ENCODE peak calls at places on chromosomes 12 and 14, in seven cellular contexts. R is H9, E is neuronal stem cell, L is H1, K is IMR-90, M is mesenchymal stem cell, I is trophoblast cell. A is an unnamed sample. For H3K27me3, the result is how much of the 10 kb centered on the place peaks cover.

GRCh38 chr12:12441891-12442461 is 85.1 kb downstream of the BORCS5 start:
- DNase-seq in L (no peak), M (peak), E (no peak), K (peak), I (peak), R (no peak), A (no peak)

GRCh38 chr12:128531153-128531552 is 264.2 kb downstream of the TMEM132C start:
- DNase-seq in L (no peak), K (no peak), M (no peak), R (no peak), E (peak), I (no peak), A (peak)

GRCh38 chr14:73524493-73524892 is 12.4 kb upstream of the ACOT1 start:
- DNase-seq in E (no peak), L (no peak), K (no peak), I (no peak), R (no peak), M (no peak), A (no peak)

GRCh38 chr14:58693048-58693447 is 55.3 kb downstream of the DACT1 start:
- DNase-seq in L (no peak), M (no peak), E (no peak), R (no peak), I (no peak), K (no peak), A (no peak)

GRCh38 chr14:77187649-77188012 is 6.0 kb downstream of the TMEM63C start:
- DNase-seq in E (no peak), L (no peak), R (no peak), M (no peak), I (no peak), K (no peak), A (no peak)

GRCh38 chr12:67909091-67909531 is 80.1 kb upstream of the IFNG-AS1 start:
- DNase-seq in R (no peak), E (no peak), I (peak), K (peak), L (no peak), M (peak), A (no peak)

GRCh38 chr12:112488257-112488926 is 69.6 kb downstream of the PTPN11 start:
- DNase-seq in R (no peak), M (no peak), L (no peak), K (no peak), E (no peak), I (no peak), A (no peak)

GRCh38 chr14:58690801-58691516 is 53.2 kb downstream of the DACT1 start:
- DNase-seq in I (no peak), L (no peak), K (no peak), M (no peak), R (no peak), E (no peak), A (no peak)

GRCh38 chr12:32679910-32680217 is 763 bp downstream of the DNM1L start:
- DNase-seq in L (no peak), M (no peak), K (no peak), R (no peak), E (no peak), I (no peak), A (no peak)

GRCh38 chr12:29167410-29167809 is 18.3 kb downstream of the FAR2 start:
- DNase-seq in K (no peak), I (no peak), E (no peak), L (no peak), M (peak), R (no peak), A (no peak)

GRCh38 chr12:52246720-52247621 is 13.9 kb downstream of the KRT7 start:
- DNase-seq in L (no peak), E (no peak), K (no peak), I (peak), M (no peak), R (no peak), A (peak)

GRCh38 chr12:131619106-131619642 is 91.7 kb upstream of the SFSWAP start:
- DNase-seq in L (no peak), E (no peak), R (no peak), K (no peak), I (no peak), M (no peak), A (no peak)
- H2AK5ac ChIP-seq in L (no peak), E (no peak), R (no peak), K (no peak), I (no peak), M (no peak), A (no peak)

GRCh38 chr12:24754690-24755638 is 193.9 kb downstream of the BCAT1 start:
- DNase-seq in M (peak), I (peak), L (no peak), R (no peak), K (peak), E (no peak), A (peak)

GRCh38 chr12:24759155-24759554 is 189.7 kb downstream of the BCAT1 start:
- DNase-seq in L (no peak), M (peak), R (no peak), K (peak), I (peak), E (no peak), A (peak)

GRCh38 chr12:24760162-24760561 is 188.7 kb downstream of the BCAT1 start:
- DNase-seq in M (no peak), L (no peak), K (no peak), I (no peak), E (no peak), R (no peak), A (peak)

GRCh38 chr12:24752763-24753462 is 196.0 kb downstream of the BCAT1 start:
- DNase-seq in M (no peak), K (no peak), R (no peak), L (no peak), E (no peak), I (no peak), A (no peak)

GRCh38 chr12:24756479-24757024 is 192.3 kb downstream of the BCAT1 start:
- DNase-seq in M (no peak), I (no peak), L (no peak), K (peak), E (no peak), R (no peak), A (no peak)
- H3K27me3 ChIP-seq in M (under half), I (under half), L (under half), K (under half), E (under half), R (under half), A (under half)

GRCh38 chr12:73321776-73322175 is 1049.6 kb downstream of the TRHDE start:
- DNase-seq in R (no peak), M (no peak), E (no peak), I (no peak), K (no peak), L (no peak), A (no peak)
- H3K18ac ChIP-seq in R (no peak), M (no peak), E (peak), I (no peak), K (no peak), L (no peak), A (no peak)

GRCh38 chr12:20201733-20202132 is 166.6 kb upstream of the PDE3A start:
- DNase-seq in E (no peak), R (no peak), M (no peak), L (no peak), K (no peak), I (no peak), A (no peak)
- H2AK5ac ChIP-seq in E (no peak), R (no peak), M (no peak), L (no peak), K (no peak), I (no peak), A (no peak)

GRCh38 chr14:104932676-104933631 is 8.3 kb downstream of the PLD4 start:
- DNase-seq in M (peak), I (peak), L (peak), R (peak), K (peak), E (peak), A (peak)

GRCh38 chr14:104930526-104931322 is 6.0 kb downstream of the PLD4 start:
- DNase-seq in M (no peak), R (peak), K (no peak), L (no peak), E (no peak), I (no peak), A (no peak)

GRCh38 chr14:104933721-104934379 is 9.2 kb downstream of the PLD4 start:
- DNase-seq in K (no peak), R (peak), I (no peak), M (no peak), L (no peak), E (peak), A (no peak)

GRCh38 chr14:104931323-104931770 is 6.7 kb downstream of the PLD4 start:
- DNase-seq in L (no peak), E (no peak), K (no peak), R (no peak), M (no peak), I (no peak), A (no peak)

GRCh38 chr14:104931771-104932675 is 7.3 kb downstream of the PLD4 start:
- DNase-seq in R (peak), K (no peak), I (peak), L (no peak), E (no peak), M (no peak), A (no peak)
- H3K27me3 ChIP-seq in R (under half), K (half or more), I (under half), L (under half), E (under half), M (under half), A (under half)

GRCh38 chr12:132170094-132170636 is 25.9 kb downstream of the NOC4L start:
- DNase-seq in M (peak), L (no peak), R (no peak), K (peak), E (no peak), I (no peak), A (no peak)
- H3K18ac ChIP-seq in M (no peak), L (no peak), R (no peak), K (no peak), E (no peak), I (no peak), A (no peak)

DNA sequence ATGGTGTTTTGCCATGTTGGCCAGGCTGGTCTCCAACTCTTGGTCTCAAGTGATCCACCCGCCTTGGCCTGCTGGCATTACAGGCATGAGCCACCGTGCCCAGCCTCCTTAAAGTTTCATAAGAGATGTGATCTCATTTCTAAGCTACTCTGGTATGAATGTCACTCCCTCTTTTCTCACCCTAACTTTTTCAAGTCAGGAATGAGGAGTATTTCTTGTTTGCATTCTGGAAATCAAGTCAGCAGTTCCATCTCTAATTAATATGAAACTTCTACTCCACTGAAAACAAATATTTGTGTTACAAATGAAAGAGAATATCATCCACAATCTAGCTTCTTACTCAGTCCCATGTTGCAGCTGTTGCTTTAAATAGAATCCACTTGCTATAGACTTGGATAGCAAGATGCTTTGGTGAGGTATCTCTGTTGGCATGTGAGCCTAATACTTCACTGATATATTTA is 61.3 kb downstream of the ARF6 start:
- DNase-seq in I (peak), K (peak), L (no peak), R (no peak), M (peak), E (no peak), A (no peak)
- H2AK5ac ChIP-seq in I (no peak), K (no peak), L (no peak), R (no peak), M (no peak), E (no peak), A (no peak)

A was measured in mesendoderm.